ENCODE peak calls at places on chromosomes 6 and 20, in seven cellular contexts. S is esophagus squamous epithelium, O is dorsolateral prefrontal cortex, W is mesendoderm, V is fibroblast of lung, X is upper lobe of right lung, N is cardiac muscle cell. C is an unnamed sample.

GRCh38 chr6:6600865-6601264 is 12.3 kb downstream of the LY86 start:
- DNase-seq in W (no peak), S (no peak), N (no peak), V (no peak), X (no peak), O (no peak), C (no peak)

GRCh38 chr6:128413291-128413690 is 107.1 kb downstream of the PTPRK start:
- DNase-seq in N (no peak), O (no peak), V (no peak), S (no peak), W (no peak), X (no peak), C (no peak)

GRCh38 chr20:57089701-57090144 is 176.7 kb downstream of the BMP7 start:
- DNase-seq in O (peak), X (peak), V (peak), S (no peak), W (peak), N (peak), C (peak)

GRCh38 chr6:49541210-49541724 is 9.2 kb upstream of the C6orf141 start:
- DNase-seq in V (peak), X (no peak), W (peak), N (peak), S (no peak), O (no peak), C (no peak)

GRCh38 chr20:24766143-24766527 is 182.9 kb upstream of the CST7 start:
- DNase-seq in O (no peak), W (no peak), X (no peak), N (no peak), V (no peak), S (no peak), C (no peak)

GRCh38 chr20:50369225-50370035 is 140.8 kb upstream of the PTPN1 start:
- DNase-seq in S (no peak), V (no peak), O (no peak), W (no peak), X (peak), N (no peak), C (no peak)

GRCh38 chr20:49701313-49701731 is 12.4 kb downstream of the B4GALT5 start:
- DNase-seq in O (no peak), W (no peak), V (peak), S (no peak), N (no peak), X (no peak), C (no peak)

GRCh38 chr6:157274116-157274470 is 49.2 kb downstream of the TMEM242 start:
- DNase-seq in O (no peak), V (no peak), X (no peak), S (no peak), N (no peak), W (no peak), C (no peak)

GRCh38 chr20:43528258-43528875 is 20.9 kb downstream of the L3MBTL1 start:
- DNase-seq in V (no peak), N (no peak), W (no peak), X (peak), S (no peak), O (no peak), C (no peak)

GRCh38 chr6:56399672-56400263 is 152.4 kb upstream of the COL21A1 start:
- DNase-seq in N (no peak), W (peak), X (no peak), S (no peak), O (no peak), V (no peak), C (no peak)

GRCh38 chr20:44187054-44187762 is at the start of gene JPH2:
- DNase-seq in W (peak), S (no peak), N (peak), X (no peak), V (peak), O (no peak), C (no peak)

GRCh38 chr20:64131406-64131805 is 24.0 kb upstream of the NPBWR2 start:
- DNase-seq in N (peak), V (no peak), W (no peak), O (peak), S (no peak), X (peak), C (no peak)

GRCh38 chr6:14458669-14459266 is 341.2 kb downstream of the CD83 start:
- DNase-seq in O (no peak), X (no peak), V (peak), S (no peak), W (no peak), N (peak), C (no peak)

GRCh38 chr20:34295284-34295683 is 7.9 kb downstream of the AHCY start:
- DNase-seq in O (no peak), W (no peak), X (no peak), V (no peak), S (no peak), N (no peak), C (no peak)

GRCh38 chr6:46816626-46817025 is 23.4 kb downstream of the MEP1A start:
- DNase-seq in N (no peak), O (no peak), S (no peak), X (no peak), W (no peak), V (no peak), C (no peak)

GRCh38 chr6:11480541-11480940 is 57.0 kb upstream of the TMEM170B start:
- DNase-seq in X (no peak), S (no peak), V (no peak), N (no peak), O (no peak), W (no peak), C (no peak)

GRCh38 chr6:167855825-167856425 is 29.2 kb downstream of the AFDN start:
- DNase-seq in S (no peak), N (peak), O (no peak), V (peak), X (no peak), W (no peak), C (no peak)

GRCh38 chr6:111995409-111995808 is 58.5 kb upstream of the CCN6 start:
- DNase-seq in X (no peak), N (no peak), W (no peak), O (no peak), V (peak), S (no peak), C (no peak)

GRCh38 chr6:108120311-108120710 is 45.5 kb upstream of the NR2E1 start:
- DNase-seq in V (peak), X (no peak), W (peak), N (no peak), O (no peak), S (no peak), C (no peak)

GRCh38 chr6:166955121-166955864 is 1.1 kb downstream of the RNASET2 start:
- DNase-seq in X (peak), W (peak), S (peak), N (no peak), O (no peak), V (no peak), C (no peak)

GRCh38 chr6:121896771-121897170 is 461.3 kb downstream of the GJA1 start:
- DNase-seq in V (no peak), N (no peak), S (no peak), O (no peak), W (no peak), X (no peak), C (no peak)

DNA sequence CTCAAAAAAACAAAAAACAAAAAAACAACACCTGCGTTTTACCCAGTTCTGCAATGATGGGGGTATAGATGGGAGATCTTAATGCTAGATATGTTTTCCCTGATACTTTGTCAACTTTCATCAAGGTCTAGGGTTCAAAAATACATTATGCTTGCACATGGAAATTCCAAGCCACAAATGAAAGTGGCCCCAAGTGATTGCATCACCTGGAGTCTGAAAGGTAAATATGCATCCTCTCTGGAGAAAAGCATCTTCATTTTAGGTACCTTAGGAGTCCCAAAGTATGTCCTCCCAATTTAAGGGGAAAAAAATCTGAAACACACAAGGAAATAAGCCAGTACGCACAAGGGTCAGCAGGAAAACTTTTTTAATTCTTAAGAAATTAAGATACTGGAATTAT is 12.6 kb upstream of the ZC3H12D start:
- DNase-seq in O (no peak), V (no peak), N (no peak), W (no peak), S (no peak), X (no peak), C (no peak)
- H3K27ac ChIP-seq in O (no peak), V (no peak), N (no peak), W (no peak), S (no peak), X (no peak), C (no peak)

GRCh38 chr20:37907677-37908397 is 4.9 kb downstream of the VSTM2L start:
- DNase-seq in X (no peak), O (no peak), W (peak), S (no peak), N (peak), V (peak), C (no peak)
- H3K27ac ChIP-seq in X (no peak), O (no peak), W (no peak), S (no peak), N (peak), V (no peak), C (no peak)

GRCh38 chr20:59042151-59042795 is at the start of gene PRELID3B:
- DNase-seq in X (no peak), N (peak), O (no peak), V (peak), S (no peak), W (peak), C (no peak)
- H3K27ac ChIP-seq in X (peak), N (peak), O (peak), V (peak), S (peak), W (no peak), C (peak)

GRCh38 chr20:21105429-21106170 is 558 bp downstream of the LINC00237 start:
- DNase-seq in O (no peak), W (no peak), X (no peak), N (no peak), S (no peak), V (no peak), C (no peak)
- H3K27ac ChIP-seq in O (no peak), W (no peak), X (no peak), N (no peak), S (no peak), V (no peak), C (no peak)